ENCODE peak calls at places on chromosomes 7 and 10, in four cellular contexts. W is astrocyte of the spinal cord, C is body of pancreas, R is iris pigment epithelial cell. F is an unnamed sample.

GRCh38 chr7:137934176-137934826 is 67.6 kb downstream of the CREB3L2 start:
- DNase-seq in W (no peak), R (no peak), C (no peak), F (no peak)

GRCh38 chr10:116270691-116271592 is 2.1 kb downstream of the GFRA1 start:
- DNase-seq in C (no peak), R (peak; percentile 37), W (no peak), F (no peak)

GRCh38 chr7:141354251-141354650 is 197.0 kb upstream of the AGK start:
- DNase-seq in C (no peak), W (peak; percentile 92), R (peak; percentile 67), F (peak; percentile 72)

GRCh38 chr10:1182280-1183032 is 126.3 kb downstream of the WDR37 start:
- DNase-seq in W (no peak), C (no peak), R (no peak), F (no peak)

GRCh38 chr10:42809670-42810069 is 27.1 kb downstream of the BMS1 start:
- DNase-seq in R (no peak), W (no peak), C (no peak), F (no peak)

GRCh38 chr7:29281782-29282541 is 87.4 kb downstream of the CHN2 start:
- DNase-seq in C (peak; percentile 30), R (no peak), W (peak; percentile 51), F (peak; percentile 57)

GRCh38 chr7:133931053-133931452 is 196.1 kb upstream of the LRGUK start:
- DNase-seq in W (no peak), C (no peak), R (no peak), F (no peak)

GRCh38 chr10:79928028-79928583 is 20.8 kb downstream of the SFTPD start:
- DNase-seq in C (no peak), W (no peak), R (no peak), F (no peak)

GRCh38 chr7:155418941-155419755 is 38.8 kb upstream of the EN2 start:
- DNase-seq in W (no peak), R (no peak), C (no peak), F (no peak)

GRCh38 chr10:97511711-97512445 is 13.2 kb downstream of the UBTD1 start:
- DNase-seq in R (no peak), C (peak; percentile 8), W (no peak), F (no peak)

GRCh38 chr7:47669178-47669878 is 87.4 kb upstream of the TNS3 start:
- DNase-seq in W (peak; percentile 93), C (peak; percentile 78), R (peak; percentile 97), F (peak; percentile 97)

GRCh38 chr7:29871787-29872398 is 65.6 kb downstream of the WIPF3 start:
- DNase-seq in R (peak; percentile 93), W (peak; percentile 46), C (no peak), F (peak; percentile 86)

GRCh38 chr7:46682841-46683624 is 762.0 kb upstream of the IGFBP3 start:
- DNase-seq in R (peak; percentile 48), C (no peak), W (peak; percentile 67), F (peak; percentile 71)

GRCh38 chr10:78986419-78986818 is 82.3 kb upstream of the ZMIZ1 start:
- DNase-seq in R (no peak), W (no peak), C (no peak), F (no peak)

GRCh38 chr10:91162050-91162494 is 58.4 kb upstream of the PCGF5 start:
- DNase-seq in W (no peak), C (peak; percentile 8), R (peak; percentile 41), F (peak; percentile 25)

GRCh38 chr10:103374263-103374662 is 6.5 kb downstream of the TAF5 start:
- DNase-seq in C (no peak), R (no peak), W (no peak), F (no peak)

GRCh38 chr10:79149662-79150443 is 81.1 kb downstream of the ZMIZ1 start:
- DNase-seq in C (peak; percentile 77), W (peak; percentile 65), R (peak; percentile 59), F (peak; percentile 61)

F was measured in choroid plexus epithelial cell.